ENCODE peak calls at places on chromosomes 7 and 10, in seven cellular contexts. K is CD8-positive, alpha-beta T cell; O is Peyer's patch; U is right cardiac atrium; B is heart left ventricle; P is pancreas; R is body of pancreas. M is an unnamed sample. For H3K9me3, the result is how much of the 10 kb centered on the place peaks cover.

GRCh38 chr10:28445511-28445910 is 87.4 kb upstream of the WAC start:
- DNase-seq in K (no peak), O (no peak), U (no peak), B (no peak), P (no peak), R (no peak), M (no peak)

GRCh38 chr10:52438119-52438518 is 124.0 kb downstream of the DKK1 start:
- DNase-seq in K (no peak), O (no peak), U (peak), B (no peak), P (no peak), R (no peak), M (no peak)

GRCh38 chr10:122829454-122829853 is 16.2 kb downstream of the CUZD1 start:
- DNase-seq in K (no peak), O (no peak), U (no peak), B (no peak), P (peak), R (no peak), M (no peak)

GRCh38 chr7:132145466-132145865 is 430.8 kb downstream of the PLXNA4 start:
- DNase-seq in K (no peak), O (no peak), U (peak), B (peak), P (no peak), R (peak), M (no peak)

GRCh38 chr10:130028465-130028819 is 64.4 kb upstream of the EBF3 start:
- DNase-seq in K (no peak), O (no peak), U (no peak), B (no peak), P (no peak), R (no peak), M (no peak)

GRCh38 chr10:43939939-43940810 is 291.5 kb upstream of the ZNF32 start:
- DNase-seq in K (no peak), O (no peak), U (no peak), B (peak), P (no peak), R (no peak), M (no peak)

GRCh38 chr10:110335314-110336064 is 30.8 kb upstream of the SMNDC1 start:
- DNase-seq in K (no peak), O (no peak), U (no peak), B (no peak), P (no peak), R (no peak), M (no peak)

GRCh38 chr7:134473861-134474291 is 15.0 kb upstream of the AKR1B1 start:
- DNase-seq in K (no peak), O (no peak), U (no peak), B (no peak), P (no peak), R (no peak), M (no peak)

GRCh38 chr7:82677493-82677892 is 233.9 kb upstream of the CACNA2D1 start:
- DNase-seq in K (peak), O (no peak), U (no peak), B (no peak), P (no peak), R (no peak), M (no peak)

GRCh38 chr7:70134029-70134445 is 535.8 kb downstream of the AUTS2 start:
- DNase-seq in K (no peak), O (no peak), U (no peak), B (no peak), P (no peak), R (no peak), M (no peak)

GRCh38 chr10:88163572-88163971 is 300.1 kb downstream of the PTEN start:
- DNase-seq in K (no peak), O (no peak), U (no peak), B (no peak), P (no peak), R (no peak), M (no peak)

GRCh38 chr10:124991872-124992271 is 49.9 kb downstream of the ZRANB1 start:
- DNase-seq in K (no peak), O (no peak), U (no peak), B (no peak), P (no peak), R (no peak), M (no peak)

GRCh38 chr10:99779335-99779734 is 3.1 kb upstream of the ABCC2 start:
- DNase-seq in K (no peak), O (no peak), U (no peak), B (peak), P (no peak), R (peak), M (no peak)

GRCh38 chr7:1024876-1025746 is 19.2 kb upstream of the GPR146 start:
- DNase-seq in K (no peak), O (no peak), U (no peak), B (no peak), P (peak), R (no peak), M (no peak)

GRCh38 chr7:25858200-25858561 is 293.8 kb upstream of the NFE2L3 start:
- DNase-seq in K (no peak), O (no peak), U (no peak), B (no peak), P (no peak), R (no peak), M (no peak)

GRCh38 chr7:150379590-150380379 is 655 bp downstream of the ZNF775 start:
- DNase-seq in K (no peak), O (peak), U (no peak), B (no peak), P (no peak), R (no peak), M (no peak)

GRCh38 chr10:1776127-1776662 is 38.9 kb upstream of the ADARB2 start:
- DNase-seq in K (no peak), O (no peak), U (no peak), B (no peak), P (no peak), R (no peak), M (peak)

GRCh38 chr7:116986611-116987565 is 33.6 kb downstream of the ST7 start:
- DNase-seq in K (no peak), O (no peak), U (no peak), B (no peak), P (no peak), R (no peak), M (no peak)

GRCh38 chr7:14902589-14902963 is at the start of gene DGKB:
- DNase-seq in K (peak), O (no peak), U (peak), B (peak), P (peak), R (peak), M (peak)

GRCh38 chr7:4645241-4645640 is 36.9 kb upstream of the FOXK1 start:
- DNase-seq in K (no peak), O (no peak), U (no peak), B (no peak), P (no peak), R (no peak), M (no peak)

GRCh38 chr7:41938371-41938770 is 235.5 kb upstream of the INHBA start:
- DNase-seq in K (no peak), O (no peak), U (no peak), B (no peak), P (no peak), R (no peak), M (no peak)

GRCh38 chr7:41943098-41943577 is 240.2 kb upstream of the INHBA start:
- DNase-seq in K (peak), O (peak), U (peak), B (peak), P (peak), R (peak), M (peak)

GRCh38 chr7:41940760-41941343 is 238.0 kb upstream of the INHBA start:
- DNase-seq in K (peak), O (no peak), U (peak), B (peak), P (no peak), R (peak), M (peak)

GRCh38 chr7:41942468-41943097 is 239.7 kb upstream of the INHBA start:
- DNase-seq in K (no peak), O (peak), U (no peak), B (no peak), P (peak), R (no peak), M (no peak)
- H3K4me3 ChIP-seq in K (no peak), O (peak), U (no peak), B (peak), P (no peak), R (no peak), M (peak)

GRCh38 chr7:157799076-157799685 is 462.4 kb downstream of the DNAJB6 start:
- DNase-seq in K (no peak), O (no peak), U (no peak), B (no peak), P (peak), R (no peak), M (no peak)
- H3K9me3 ChIP-seq in K (under half), O (under half), U (under half), B (under half), P (under half), R (under half), M (under half)

GRCh38 chr7:123271231-123271630 is 71.5 kb upstream of the SLC13A1 start:
- DNase-seq in K (no peak), O (no peak), U (no peak), B (no peak), P (no peak), R (no peak), M (no peak)
- H3K27ac ChIP-seq in K (no peak), O (no peak), U (no peak), B (no peak), P (no peak), R (no peak), M (no peak)

DNA sequence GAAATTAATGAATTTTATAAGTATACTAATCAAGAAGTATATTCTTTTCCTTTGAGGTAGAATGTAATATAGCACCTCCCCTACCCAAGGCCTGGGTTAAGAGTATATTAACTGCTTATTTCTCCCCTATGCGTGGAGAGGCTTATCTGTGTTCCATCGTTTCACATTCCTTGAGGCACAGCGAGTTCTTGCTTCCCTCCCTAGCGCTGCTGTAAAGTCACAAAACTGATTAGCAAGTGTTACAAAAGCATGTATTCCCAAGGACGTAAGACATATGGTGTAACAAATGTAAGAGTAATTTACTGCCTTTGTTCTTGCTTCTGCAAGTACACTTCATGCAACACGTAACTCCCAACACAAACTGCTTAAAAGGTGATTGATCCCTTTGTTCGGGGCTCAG is 1.2 kb upstream of the CYP51A1 start:
- DNase-seq in K (no peak), O (no peak), U (no peak), B (no peak), P (no peak), R (peak), M (peak)
- H3K4me3 ChIP-seq in K (no peak), O (peak), U (peak), B (peak), P (peak), R (peak), M (peak)

GRCh38 chr10:49364747-49365146 is 31.1 kb downstream of the DRGX start:
- DNase-seq in K (no peak), O (no peak), U (no peak), B (no peak), P (no peak), R (no peak), M (no peak)

GRCh38 chr10:49363309-49364031 is 32.4 kb downstream of the DRGX start:
- DNase-seq in K (no peak), O (peak), U (no peak), B (no peak), P (no peak), R (no peak), M (no peak)

GRCh38 chr10:49365675-49366415 is 30.0 kb downstream of the DRGX start:
- DNase-seq in K (no peak), O (no peak), U (no peak), B (no peak), P (no peak), R (no peak), M (no peak)

GRCh38 chr10:49366460-49366859 is 29.4 kb downstream of the DRGX start:
- DNase-seq in K (no peak), O (no peak), U (no peak), B (no peak), P (no peak), R (no peak), M (no peak)

GRCh38 chr10:49365275-49365674 is 30.6 kb downstream of the DRGX start:
- DNase-seq in K (no peak), O (no peak), U (no peak), B (no peak), P (no peak), R (no peak), M (no peak)
- H3K9me3 ChIP-seq in K (under half), O (under half), U (under half), B (under half), P (under half), R (under half), M (under half)

GRCh38 chr10:103855852-103856496 is 598 bp upstream of the SH3PXD2A start:
- DNase-seq in K (no peak), O (no peak), U (no peak), B (no peak), P (no peak), R (no peak), M (no peak)

GRCh38 chr10:103861501-103861900 is 6.1 kb upstream of the SH3PXD2A start:
- DNase-seq in K (no peak), O (no peak), U (no peak), B (no peak), P (no peak), R (no peak), M (no peak)

GRCh38 chr10:103858360-103858759 is 3.0 kb upstream of the SH3PXD2A start:
- DNase-seq in K (no peak), O (no peak), U (no peak), B (no peak), P (no peak), R (no peak), M (no peak)

GRCh38 chr10:103856497-103857175 is 1.3 kb upstream of the SH3PXD2A start:
- DNase-seq in K (no peak), O (no peak), U (no peak), B (no peak), P (no peak), R (no peak), M (no peak)

DNA sequence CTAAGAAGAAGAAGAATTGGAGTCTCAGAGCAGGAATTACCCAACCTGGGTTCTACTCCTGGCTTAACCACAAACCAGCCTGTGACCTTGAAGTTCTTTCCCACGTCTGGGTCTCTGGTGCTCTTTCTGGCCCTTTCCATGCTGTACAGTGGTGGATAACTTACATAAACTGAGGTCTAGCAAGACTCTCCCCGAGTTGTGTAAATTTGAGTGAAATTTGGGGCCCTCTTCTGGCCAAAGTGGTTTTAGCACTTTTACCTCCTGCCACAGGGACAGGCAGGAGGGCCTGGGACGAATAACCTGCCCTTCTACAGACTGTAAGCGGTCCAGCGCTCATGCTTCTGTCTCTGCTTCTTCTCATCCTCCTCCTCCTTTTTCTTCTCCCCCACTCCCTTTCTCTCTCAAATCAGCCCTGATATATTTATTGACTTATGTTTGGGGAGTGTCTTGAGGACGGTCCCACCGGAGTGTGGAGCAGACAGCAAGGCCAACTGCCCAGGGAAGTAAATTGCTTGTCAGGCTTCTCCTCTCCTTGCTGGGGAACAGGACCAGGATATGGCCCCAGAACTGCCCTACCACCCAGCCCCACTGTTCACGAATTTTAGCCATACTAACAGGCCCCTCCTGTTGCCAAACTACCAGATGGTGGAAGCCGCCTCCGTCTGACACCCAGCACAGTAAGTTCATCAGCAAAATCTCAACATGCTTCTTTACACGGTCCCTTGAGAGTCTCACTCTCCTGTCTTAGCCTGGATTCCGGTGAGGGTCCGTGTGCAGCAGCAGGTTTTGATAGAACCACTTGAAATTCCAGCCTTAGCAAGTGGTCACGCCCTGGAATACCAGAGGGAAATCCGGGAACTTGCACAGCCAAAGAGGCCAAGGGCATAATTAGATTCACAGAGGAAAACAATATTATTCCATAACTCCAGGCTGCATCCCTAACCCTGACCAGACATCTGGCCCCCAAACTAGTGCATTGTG is 4.1 kb upstream of the SH3PXD2A start:
- DNase-seq in K (peak), O (no peak), U (no peak), B (peak), P (no peak), R (peak), M (peak)
- H3K27ac ChIP-seq in K (no peak), O (no peak), U (no peak), B (no peak), P (no peak), R (no peak), M (peak)

DNA sequence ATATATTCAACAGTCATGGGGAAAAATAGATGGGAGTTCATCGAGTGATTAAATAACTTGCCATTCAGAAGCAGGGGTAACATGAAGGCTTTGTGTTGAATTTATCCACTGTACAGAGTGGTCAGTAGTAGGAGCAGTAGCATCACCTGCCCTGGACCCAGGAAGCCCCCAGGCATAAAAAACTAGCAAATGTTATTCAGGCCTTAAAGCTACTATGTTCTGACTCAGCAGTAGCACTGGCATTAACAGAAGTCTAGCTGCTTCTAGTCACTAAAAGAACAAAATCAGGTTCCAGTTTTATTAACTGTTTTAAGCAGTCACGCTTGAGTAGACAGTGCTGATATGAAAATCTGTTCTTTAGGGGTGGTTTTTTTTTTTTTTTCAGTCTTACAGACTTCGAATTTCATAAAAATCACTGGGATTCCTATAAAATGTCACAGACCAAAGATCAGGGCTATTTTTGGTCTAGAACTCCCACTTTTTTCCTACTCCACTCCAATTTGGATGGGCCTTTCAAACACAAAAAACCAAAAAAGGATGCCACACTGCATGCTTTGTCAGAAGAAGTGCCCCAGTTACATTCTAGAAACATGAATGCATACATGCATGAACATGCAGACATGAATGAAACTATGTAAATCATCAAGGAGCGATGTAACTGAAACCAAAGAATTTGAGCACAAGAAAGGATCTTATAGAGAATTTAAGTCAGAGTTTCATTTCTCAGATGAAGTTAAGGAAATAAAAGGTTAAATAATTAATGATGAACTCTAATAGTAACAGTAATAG is 31.6 kb upstream of the FAM133B start:
- DNase-seq in K (no peak), O (no peak), U (no peak), B (no peak), P (no peak), R (no peak), M (no peak)
- H3K4me3 ChIP-seq in K (no peak), O (no peak), U (no peak), B (no peak), P (no peak), R (no peak), M (no peak)

DNA sequence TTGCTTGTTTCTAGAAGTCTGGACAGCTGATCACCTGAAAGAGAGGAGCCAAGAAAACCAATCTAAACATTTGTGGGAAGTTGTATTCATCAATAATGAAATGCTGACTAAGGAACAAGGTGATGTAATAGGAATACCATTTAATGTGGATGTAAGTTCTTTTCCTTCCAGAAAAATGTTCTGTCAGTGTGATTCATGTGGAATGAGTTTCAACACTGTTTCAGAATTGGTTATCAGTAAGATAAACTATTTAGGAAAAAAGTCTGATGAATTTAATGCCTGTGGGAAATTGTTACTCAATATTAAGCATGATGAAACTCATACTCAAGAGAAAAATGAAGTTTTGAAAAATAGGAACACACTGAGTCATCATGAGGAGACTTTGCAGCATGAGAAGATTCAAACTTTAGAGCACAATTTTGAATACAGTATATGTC is 39.8 kb upstream of the ZNF37A start:
- DNase-seq in K (no peak), O (no peak), U (no peak), B (no peak), P (no peak), R (no peak), M (no peak)
- H3K9me3 ChIP-seq in K (under half), O (under half), U (under half), B (under half), P (under half), R (half or more), M (under half)

M was measured in testis.